ENCODE peak calls at places on chromosomes 1 and 21, in four cellular contexts. Q, R, I and A are unnamed samples. For H3K4me1, the result is how much of the 10 kb centered on the place peaks cover.

GRCh38 chr1:227944066-227944930 is 3.4 kb downstream of the WNT9A start:
- DNase-seq in Q (peak), R (no peak), I (no peak), A (no peak)

GRCh38 chr1:98849969-98850636 is 154.6 kb downstream of the PLPPR5 start:
- DNase-seq in Q (no peak), R (no peak), I (no peak), A (no peak)

GRCh38 chr1:172135923-172136610 is 284.4 kb upstream of the C1orf105 start:
- DNase-seq in Q (no peak), R (peak), I (no peak), A (no peak)

GRCh38 chr1:6948861-6949260 is 163.6 kb downstream of the CAMTA1 start:
- DNase-seq in Q (no peak), R (peak), I (no peak), A (no peak)

GRCh38 chr1:205182930-205183329 is 28.6 kb downstream of the DSTYK start:
- DNase-seq in Q (no peak), R (no peak), I (no peak), A (no peak)

GRCh38 chr1:237042892-237043576 is 1.1 kb downstream of the RYR2 start:
- DNase-seq in Q (no peak), R (no peak), I (no peak), A (no peak)

GRCh38 chr1:92940541-92940940 is 20.7 kb downstream of the DIPK1A start:
- DNase-seq in Q (no peak), R (peak), I (no peak), A (no peak)

GRCh38 chr1:225500589-225501192 is 72.9 kb upstream of the LBR start:
- DNase-seq in Q (no peak), R (no peak), I (no peak), A (no peak)

GRCh38 chr1:22143065-22143514 is at the start of gene WNT4:
- DNase-seq in Q (peak), R (peak), I (no peak), A (peak)

GRCh38 chr1:74753104-74753503 is 20.2 kb downstream of the TYW3 start:
- DNase-seq in Q (no peak), R (no peak), I (no peak), A (no peak)

GRCh38 chr1:31959521-31959920 is 21.4 kb upstream of the PTP4A2 start:
- DNase-seq in Q (no peak), R (no peak), I (no peak), A (no peak)

GRCh38 chr1:31955917-31956736 is 18.0 kb upstream of the PTP4A2 start:
- DNase-seq in Q (peak), R (peak), I (peak), A (peak)

GRCh38 chr1:31957701-31958674 is 19.8 kb upstream of the PTP4A2 start:
- DNase-seq in Q (no peak), R (no peak), I (no peak), A (no peak)

GRCh38 chr1:31961536-31961935 is 23.4 kb upstream of the PTP4A2 start:
- DNase-seq in Q (no peak), R (no peak), I (no peak), A (no peak)

DNA sequence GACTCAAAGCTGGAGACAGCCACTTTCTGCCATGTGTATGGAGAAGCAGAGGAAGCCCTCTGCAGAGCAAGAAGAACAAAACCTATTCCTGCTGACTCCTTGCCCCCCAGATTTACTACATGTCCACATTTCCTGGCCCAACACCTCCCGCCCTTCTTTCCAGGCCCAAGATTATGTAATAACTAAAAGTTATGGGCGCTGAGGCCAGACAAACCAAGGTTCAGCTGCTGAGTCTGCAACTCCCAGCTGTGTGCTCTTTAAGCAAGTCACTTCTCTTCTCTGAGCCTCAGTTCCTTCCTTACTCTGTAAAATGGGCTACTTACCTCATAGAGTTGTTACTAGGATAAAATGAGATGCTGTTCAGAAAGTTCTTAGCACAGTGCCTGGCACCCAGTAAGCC is 21.8 kb upstream of the PTP4A2 start:
- DNase-seq in Q (no peak), R (no peak), I (no peak), A (no peak)
- H3K4me1 ChIP-seq in Q (under half), R (under half), I (under half), A (under half)

GRCh38 chr1:9886063-9886742 is 23.9 kb downstream of the CTNNBIP1 start:
- DNase-seq in Q (no peak), R (no peak), I (no peak), A (no peak)

GRCh38 chr1:9882945-9883303 is 27.1 kb downstream of the CTNNBIP1 start:
- DNase-seq in Q (no peak), R (no peak), I (no peak), A (no peak)

GRCh38 chr1:9883585-9884449 is 26.3 kb downstream of the CTNNBIP1 start:
- DNase-seq in Q (no peak), R (no peak), I (no peak), A (peak)

GRCh38 chr1:9887070-9887469 is 23.0 kb downstream of the CTNNBIP1 start:
- DNase-seq in Q (no peak), R (no peak), I (no peak), A (no peak)

DNA sequence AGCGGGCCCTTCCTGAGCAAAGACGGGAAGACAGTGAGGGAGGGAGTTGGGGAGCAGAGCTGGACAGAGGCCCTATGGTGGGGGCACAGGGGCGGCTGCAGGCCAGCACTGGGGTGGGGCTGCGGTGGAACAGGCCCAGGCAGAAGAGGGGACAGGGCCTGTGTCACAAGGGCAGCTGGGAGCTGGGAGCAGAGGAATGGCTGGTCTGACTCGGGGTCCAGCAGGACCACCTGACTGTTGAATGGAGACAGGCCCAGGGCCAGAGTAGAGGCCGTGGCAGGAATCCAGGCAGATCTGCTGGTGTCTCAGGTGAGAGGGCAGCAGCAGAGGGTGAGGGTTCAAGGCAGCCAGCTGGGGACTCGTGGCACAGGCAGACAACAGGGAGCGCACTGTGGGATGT is 25.3 kb downstream of the CTNNBIP1 start:
- DNase-seq in Q (no peak), R (no peak), I (no peak), A (no peak)
- H3K4me1 ChIP-seq in Q (under half), R (under half), I (under half), A (under half)

GRCh38 chr21:37159053-37159776 is 86.2 kb downstream of the TTC3 start:
- DNase-seq in Q (no peak), R (no peak), I (no peak), A (no peak)
- H3K4me1 ChIP-seq in Q (under half), R (under half), I (under half), A (under half)

DNA sequence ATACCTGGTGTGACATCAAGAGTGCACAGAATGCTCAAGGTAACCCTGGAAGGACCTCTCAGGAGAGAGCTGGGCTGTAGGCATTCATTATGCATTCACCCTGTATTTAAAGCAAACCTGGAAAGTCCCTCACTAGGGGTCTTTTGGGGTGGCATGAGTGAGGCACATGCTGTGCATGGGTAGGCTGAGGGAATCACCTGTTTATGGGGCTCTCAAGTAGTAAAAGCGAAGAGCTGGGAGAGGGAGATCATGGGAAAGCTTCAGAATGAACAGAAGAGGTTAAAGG is 736 bp downstream of the EFNA1 start:
- DNase-seq in Q (no peak), R (no peak), I (no peak), A (no peak)
- H3K4me1 ChIP-seq in Q (half or more), R (under half), I (half or more), A (under half)

DNA sequence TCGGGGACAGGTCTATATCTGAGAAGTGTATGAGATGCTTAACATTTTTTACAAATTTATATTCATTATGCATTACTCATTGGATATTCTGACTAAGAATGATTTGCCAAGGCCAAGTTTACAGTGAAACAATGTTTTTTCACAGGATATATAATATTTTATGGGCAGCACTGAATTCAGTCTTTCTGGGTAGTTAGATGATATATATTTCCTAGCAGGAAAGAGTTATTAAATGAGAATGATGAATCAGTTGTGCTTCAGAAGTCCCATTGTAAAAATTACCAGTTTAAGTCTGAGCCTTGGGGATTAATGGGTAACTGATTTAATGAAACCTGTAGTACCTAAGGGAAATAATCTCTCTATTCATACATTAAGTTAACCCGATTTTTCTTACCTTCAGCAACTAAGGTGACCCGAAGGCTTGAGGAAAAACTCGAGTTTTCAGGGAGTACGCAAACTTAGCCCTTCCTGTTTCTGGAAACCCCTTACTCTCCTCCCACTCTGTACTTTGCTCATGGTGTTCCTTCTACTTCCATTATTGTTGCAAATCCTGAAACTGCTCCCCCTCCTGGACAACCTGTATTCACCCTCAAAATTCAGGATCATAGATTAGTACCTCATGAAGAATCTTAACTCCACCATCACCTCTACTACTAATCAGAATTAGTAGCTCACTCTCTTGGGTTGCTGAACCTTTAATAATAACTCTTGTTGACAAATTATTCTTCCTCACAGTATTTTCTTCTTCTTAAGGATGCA is 135.1 kb downstream of the AK5 start:
- DNase-seq in Q (no peak), R (no peak), I (peak), A (peak)
- H3K4me1 ChIP-seq in Q (under half), R (under half), I (under half), A (under half)

DNA sequence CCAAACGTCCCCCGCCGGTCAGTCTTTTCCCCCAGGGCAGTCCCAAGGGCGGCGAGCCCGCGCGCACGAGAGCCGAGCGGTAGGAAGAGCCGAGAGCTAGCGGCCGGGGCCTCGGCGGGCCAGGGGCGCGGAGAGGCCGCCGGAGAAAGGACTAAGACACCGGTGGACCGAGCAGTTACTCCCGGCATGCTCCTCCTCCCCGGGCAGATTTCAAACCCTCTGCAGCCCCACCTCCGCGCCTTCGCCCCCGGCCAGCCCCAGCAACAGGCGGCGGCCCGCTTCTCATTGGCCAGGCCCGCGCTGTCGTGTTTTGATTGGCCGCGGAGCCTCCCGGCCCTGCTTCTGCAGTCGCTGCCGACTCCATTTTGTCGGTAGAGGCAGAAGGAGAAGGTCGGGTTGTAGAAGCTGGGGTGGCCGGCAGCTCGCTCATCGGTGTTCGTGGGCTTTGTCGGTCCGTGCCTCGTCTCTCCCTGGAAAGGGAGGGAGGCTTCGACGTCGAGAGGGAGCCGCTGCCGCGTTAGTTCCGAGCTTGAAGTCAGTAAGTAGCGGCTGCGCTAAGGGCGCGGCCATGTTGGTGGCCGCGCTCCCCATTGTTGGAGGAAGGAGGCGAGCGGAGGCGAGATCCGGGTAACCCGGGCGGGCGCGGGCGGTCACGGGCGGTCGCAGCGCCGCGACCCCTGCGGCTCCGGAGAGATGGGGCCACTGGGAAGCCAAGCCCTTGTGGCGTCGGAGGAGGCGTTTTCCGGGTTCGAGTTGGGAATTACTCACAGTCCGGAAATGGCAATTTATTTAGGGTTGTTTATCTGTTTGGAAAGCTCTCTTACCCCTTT is at the start of gene PNRC2:
- DNase-seq in Q (peak), R (peak), I (peak), A (peak)
- H3K4me1 ChIP-seq in Q (under half), R (under half), I (under half), A (under half)

DNA sequence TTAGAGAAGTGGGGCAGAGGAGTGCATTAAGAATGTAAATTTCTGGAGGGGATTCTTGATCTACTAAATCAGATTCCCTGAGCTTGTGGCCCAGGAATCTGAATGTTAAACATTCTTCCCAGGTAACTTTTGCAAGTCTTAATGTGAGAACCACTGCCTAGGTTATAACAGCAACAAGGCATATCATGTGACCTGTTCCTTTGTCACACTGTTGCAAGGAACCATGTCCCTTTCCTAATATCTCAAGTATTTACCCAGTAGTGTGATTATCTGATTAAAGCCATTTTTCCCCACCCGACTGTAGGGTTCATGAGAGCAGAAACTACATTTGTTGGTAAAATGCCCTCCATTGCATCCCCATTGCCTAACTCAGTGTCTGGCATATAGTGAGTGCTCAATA is 112.9 kb upstream of the ATP1A1 start:
- DNase-seq in Q (no peak), R (no peak), I (no peak), A (no peak)
- H3K4me1 ChIP-seq in Q (under half), R (under half), I (under half), A (under half)

GRCh38 chr1:16145030-16145987 is 10.6 kb downstream of the EPHA2 start:
- DNase-seq in Q (peak), R (peak), I (peak), A (peak)

GRCh38 chr1:16144325-16145029 is 11.4 kb downstream of the EPHA2 start:
- DNase-seq in Q (no peak), R (no peak), I (no peak), A (no peak)

GRCh38 chr1:16146888-16147614 is 8.8 kb downstream of the EPHA2 start:
- DNase-seq in Q (no peak), R (peak), I (peak), A (no peak)

GRCh38 chr1:16147615-16147926 is 8.3 kb downstream of the EPHA2 start:
- DNase-seq in Q (no peak), R (no peak), I (no peak), A (no peak)

GRCh38 chr1:16145988-16146887 is 9.6 kb downstream of the EPHA2 start:
- DNase-seq in Q (peak), R (peak), I (peak), A (no peak)
- H3K4me1 ChIP-seq in Q (under half), R (half or more), I (half or more), A (under half)